ENCODE peak calls at places on chromosomes 16 and 17, in four cellular contexts. F, S, O and X are unnamed samples.
A peak's percentile ranks its signal among the peaks of the same experiment; 100 is the strongest.

GRCh38 chr17:78300962-78301820 is 58.7 kb downstream of the SOCS3 start:
- DNase-seq in F (no peak), S (no peak), O (no peak), X (no peak)

GRCh38 chr17:9090641-9091096 is 69.4 kb downstream of the NTN1 start:
- DNase-seq in F (no peak), S (no peak), O (no peak), X (no peak)

GRCh38 chr17:48593126-48593829 is at the start of gene HOXB5:
- DNase-seq in F (no peak), S (no peak), O (no peak), X (no peak)

GRCh38 chr17:42562845-42563509 is 1.0 kb downstream of the COASY start:
- DNase-seq in F (no peak), S (no peak), O (no peak), X (no peak)

GRCh38 chr16:51756447-51757123 is 605.5 kb upstream of the SALL1 start:
- DNase-seq in F (no peak), S (no peak), O (no peak), X (no peak)

GRCh38 chr16:72793017-72793416 is 254.9 kb downstream of the ZFHX3 start:
- DNase-seq in F (no peak), S (no peak), O (no peak), X (no peak)

GRCh38 chr17:19737305-19738072 is 10.6 kb downstream of the ALDH3A1 start:
- DNase-seq in F (no peak), S (no peak), O (no peak), X (no peak)

GRCh38 chr17:27609606-27610303 is 21.2 kb upstream of the LGALS9 start:
- DNase-seq in F (no peak), S (no peak), O (no peak), X (peak; percentile 53)

GRCh38 chr16:57507414-57508083 is 21.3 kb upstream of the DOK4 start:
- DNase-seq in F (no peak), S (no peak), O (no peak), X (peak; percentile 57)